ENCODE peak calls at places on chromosomes 3 and 15, in six cellular contexts. S is upper lobe of left lung, Y is HepG2, P is A549, Q is K562, X is GM12878. V is an unnamed sample. For H3K9me3, the result is how much of the 10 kb centered on the place peaks cover.

GRCh38 chr3:41684802-41685740 is 276.8 kb downstream of the ULK4 start:
- ATAC-seq in S (no peak), Q (no peak), P (no peak), Y (no peak), X (no peak), V (no peak)

GRCh38 chr3:49415931-49416601 is 3.8 kb downstream of the TCTA start:
- ATAC-seq in Y (no peak), X (peak), S (no peak), P (no peak), Q (no peak), V (no peak)

GRCh38 chr3:171614318-171614967 is 154.2 kb upstream of the TNIK start:
- ATAC-seq in P (no peak), Y (peak), X (peak), Q (peak), S (no peak), V (no peak)

GRCh38 chr3:189789432-189789831 is 158.2 kb downstream of the TP63 start:
- ATAC-seq in S (no peak), Q (no peak), X (no peak), Y (no peak), P (no peak), V (no peak)

GRCh38 chr15:65612949-65613348 is 2.0 kb upstream of the INTS14 start:
- ATAC-seq in X (no peak), Q (no peak), S (no peak), P (no peak), Y (peak), V (no peak)

GRCh38 chr15:92033723-92034122 is 180.2 kb downstream of the SLCO3A1 start:
- ATAC-seq in Q (no peak), X (no peak), P (no peak), S (peak), Y (no peak), V (no peak)

GRCh38 chr15:52785672-52786406 is 4.3 kb downstream of the ONECUT1 start:
- ATAC-seq in Y (no peak), S (no peak), P (no peak), X (no peak), Q (no peak), V (no peak)

GRCh38 chr3:171556133-171556532 is 95.9 kb upstream of the TNIK start:
- ATAC-seq in P (no peak), Y (no peak), S (no peak), Q (peak), X (peak), V (no peak)

GRCh38 chr3:50912746-50913145 is 238.0 kb downstream of the DOCK3 start:
- ATAC-seq in S (no peak), Q (no peak), Y (no peak), P (no peak), X (no peak), V (no peak)

GRCh38 chr15:101646652-101647051 is 5.5 kb downstream of the TM2D3 start:
- ATAC-seq in X (no peak), Y (no peak), Q (no peak), P (no peak), S (no peak), V (no peak)

GRCh38 chr15:63531586-63531985 is 27.2 kb downstream of the USP3 start:
- ATAC-seq in Y (peak), X (peak), S (peak), P (peak), Q (peak), V (no peak)

GRCh38 chr3:132593241-132593949 is 3.7 kb upstream of the ACKR4 start:
- ATAC-seq in X (no peak), Y (no peak), Q (no peak), S (peak), P (no peak), V (no peak)

GRCh38 chr3:58065700-58066167 is 57.5 kb downstream of the FLNB start:
- ATAC-seq in Y (peak), Q (no peak), X (no peak), S (no peak), P (no peak), V (no peak)

GRCh38 chr3:58858126-58858525 is 191.6 kb upstream of the FAM3D start:
- ATAC-seq in Y (no peak), Q (no peak), X (peak), S (no peak), P (no peak), V (no peak)

GRCh38 chr3:41207355-41207754 is 8.1 kb downstream of the CTNNB1 start:
- ATAC-seq in S (peak), Y (peak), Q (peak), P (no peak), X (peak), V (no peak)

GRCh38 chr15:68576253-68577236 is 2.2 kb upstream of the CORO2B start:
- ATAC-seq in Y (no peak), S (no peak), X (no peak), P (no peak), Q (no peak), V (no peak)

GRCh38 chr3:101811875-101812274 is 32.9 kb downstream of the NXPE3 start:
- ATAC-seq in X (peak), Y (no peak), P (no peak), Q (no peak), S (no peak), V (no peak)

GRCh38 chr15:63483521-63484371 is 20.6 kb upstream of the USP3 start:
- ATAC-seq in P (peak), Y (no peak), X (peak), Q (no peak), S (no peak), V (no peak)

GRCh38 chr3:14988988-14989394 is 41.6 kb downstream of the NR2C2 start:
- ATAC-seq in Q (peak), P (peak), Y (peak), X (peak), S (no peak), V (no peak)

GRCh38 chr3:77362936-77363335 is 323.0 kb downstream of the ROBO2 start:
- ATAC-seq in P (no peak), Y (no peak), X (no peak), S (no peak), Q (no peak), V (no peak)

GRCh38 chr3:166420071-166420470 is 582.8 kb upstream of the BCHE start:
- ATAC-seq in S (no peak), Y (no peak), P (no peak), Q (no peak), X (no peak), V (no peak)

GRCh38 chr3:64344721-64345207 is 119.5 kb upstream of the PRICKLE2 start:
- ATAC-seq in Y (no peak), P (peak), Q (no peak), S (peak), X (no peak), V (peak)

GRCh38 chr3:177144922-177145321 is 52.4 kb downstream of the TBL1XR1 start:
- ATAC-seq in Y (no peak), P (no peak), Q (no peak), X (peak), S (no peak), V (no peak)

GRCh38 chr3:52182203-52182602 is 15.8 kb upstream of the ALAS1 start:
- ATAC-seq in P (no peak), S (no peak), Y (peak), X (no peak), Q (peak), V (peak)

GRCh38 chr15:88215249-88215648 is 41.3 kb downstream of the NTRK3 start:
- ATAC-seq in Y (no peak), Q (no peak), P (no peak), X (no peak), S (no peak), V (no peak)

GRCh38 chr3:136330900-136331299 is 80.8 kb downstream of the PCCB start:
- ATAC-seq in Y (no peak), X (no peak), Q (peak), S (no peak), P (no peak), V (no peak)

GRCh38 chr3:15634671-15635661 is 33.4 kb downstream of the BTD start:
- ATAC-seq in X (no peak), Y (no peak), S (peak), P (no peak), Q (no peak), V (peak)

GRCh38 chr3:124599779-124600693 is 130.2 kb upstream of the UMPS start:
- ATAC-seq in Q (no peak), X (peak), S (no peak), P (no peak), Y (peak), V (no peak)

DNA sequence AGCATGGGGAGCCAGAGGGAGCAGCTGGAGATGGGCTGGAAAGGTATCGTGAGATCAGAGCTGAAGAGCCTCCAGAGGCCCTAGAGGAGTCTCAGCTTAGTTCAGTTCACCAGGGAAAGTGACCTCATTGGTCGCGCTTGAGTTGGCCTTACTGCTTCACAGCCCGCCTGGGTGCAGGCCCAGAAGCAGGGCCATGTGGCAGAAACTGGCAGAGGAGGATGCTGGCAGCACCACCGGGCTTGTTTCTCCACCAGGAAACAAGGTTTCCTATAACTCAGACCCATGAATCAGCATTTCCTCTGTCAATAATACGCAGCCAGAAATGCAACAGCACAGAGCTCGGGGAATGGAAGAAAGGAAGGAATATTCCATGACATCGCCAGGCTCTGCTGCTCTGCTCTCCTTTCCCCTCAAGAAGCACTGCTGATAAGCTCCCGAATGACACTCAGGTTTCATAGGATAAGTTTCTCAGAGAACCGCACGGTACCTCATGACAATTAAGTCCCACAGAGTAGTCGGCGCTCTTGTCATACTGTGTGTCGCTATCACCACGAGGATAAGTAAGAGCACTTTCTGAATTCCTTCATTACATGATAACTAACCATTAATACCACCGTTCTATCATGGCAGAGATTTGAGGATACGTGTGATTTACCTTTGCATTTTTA is 147.1 kb upstream of the LPP start:
- ATAC-seq in S (no peak), P (no peak), X (peak), Q (peak), Y (no peak), V (no peak)
- TF ChIP-seq EP300 in S (no peak), P (no peak), X (no peak), Q (no peak), Y (no peak), V (no peak)

GRCh38 chr3:179071161-179071568 is 444 bp downstream of the ZMAT3 start:
- ATAC-seq in Q (peak), X (peak), S (peak), Y (no peak), P (peak), V (no peak)

GRCh38 chr3:179067291-179067690 is 4.3 kb downstream of the ZMAT3 start:
- ATAC-seq in P (no peak), X (no peak), S (no peak), Q (no peak), Y (peak), V (no peak)

GRCh38 chr3:179067839-179068238 is 3.8 kb downstream of the ZMAT3 start:
- ATAC-seq in Y (no peak), X (no peak), Q (no peak), P (no peak), S (no peak), V (no peak)

GRCh38 chr3:179069762-179070390 is 1.7 kb downstream of the ZMAT3 start:
- ATAC-seq in Y (no peak), S (no peak), Q (no peak), P (no peak), X (no peak), V (no peak)

GRCh38 chr3:179068779-179069530 is 2.7 kb downstream of the ZMAT3 start:
- ATAC-seq in X (peak), Y (no peak), P (no peak), S (no peak), Q (peak), V (no peak)
- H3K4me3 ChIP-seq in X (peak), Y (no peak), P (peak), S (no peak), Q (no peak), V (no peak)

GRCh38 chr3:149843502-149843901 is 30.5 kb downstream of the RNF13 start:
- ATAC-seq in Y (peak), X (no peak), S (no peak), Q (no peak), P (no peak), V (no peak)

GRCh38 chr3:149845570-149846244 is 32.7 kb downstream of the RNF13 start:
- ATAC-seq in X (no peak), Y (peak), P (no peak), S (no peak), Q (no peak), V (no peak)

GRCh38 chr3:149844073-149844472 is 31.1 kb downstream of the RNF13 start:
- ATAC-seq in P (no peak), Y (no peak), S (no peak), Q (no peak), X (no peak), V (no peak)

DNA sequence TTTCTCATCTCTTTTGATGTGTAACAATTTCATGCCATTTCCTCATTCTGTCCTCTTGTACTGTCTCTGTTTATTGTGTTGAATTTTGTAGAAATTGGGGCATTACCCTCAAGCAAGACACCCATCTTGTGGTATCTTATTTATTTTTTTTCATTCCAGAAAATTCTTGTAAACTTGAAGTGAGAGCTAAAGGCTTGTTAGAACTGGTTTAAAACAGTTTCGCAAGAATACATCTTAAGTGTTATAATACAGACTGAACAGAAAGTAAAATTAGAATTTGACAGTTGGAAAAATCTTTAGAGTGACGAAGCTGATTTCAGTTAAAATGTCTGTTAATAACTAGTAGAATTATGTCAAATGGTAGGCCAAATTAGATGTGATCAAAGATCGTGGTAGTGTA is 26.9 kb downstream of the RNF13 start:
- ATAC-seq in X (no peak), Q (no peak), P (no peak), Y (no peak), S (no peak), V (no peak)
- H3K9me3 ChIP-seq in X (under half), Q (under half), P (under half), Y (under half), S (under half), V (under half)

GRCh38 chr3:44974406-44974805 is 1.6 kb downstream of the ZDHHC3 start:
- ATAC-seq in Y (no peak), S (no peak), Q (no peak), P (no peak), X (no peak), V (no peak)

GRCh38 chr3:44981751-44982150 is 5.7 kb downstream of the EXOSC7 start:
- ATAC-seq in X (peak), Y (no peak), Q (peak), S (no peak), P (no peak), V (no peak)

GRCh38 chr3:44981220-44981619 is 5.2 kb downstream of the EXOSC7 start:
- ATAC-seq in X (peak), S (no peak), Q (no peak), Y (no peak), P (no peak), V (no peak)

GRCh38 chr3:44970916-44971490 is 5.0 kb downstream of the ZDHHC3 start:
- ATAC-seq in X (no peak), P (no peak), Q (no peak), S (no peak), Y (no peak), V (no peak)

DNA sequence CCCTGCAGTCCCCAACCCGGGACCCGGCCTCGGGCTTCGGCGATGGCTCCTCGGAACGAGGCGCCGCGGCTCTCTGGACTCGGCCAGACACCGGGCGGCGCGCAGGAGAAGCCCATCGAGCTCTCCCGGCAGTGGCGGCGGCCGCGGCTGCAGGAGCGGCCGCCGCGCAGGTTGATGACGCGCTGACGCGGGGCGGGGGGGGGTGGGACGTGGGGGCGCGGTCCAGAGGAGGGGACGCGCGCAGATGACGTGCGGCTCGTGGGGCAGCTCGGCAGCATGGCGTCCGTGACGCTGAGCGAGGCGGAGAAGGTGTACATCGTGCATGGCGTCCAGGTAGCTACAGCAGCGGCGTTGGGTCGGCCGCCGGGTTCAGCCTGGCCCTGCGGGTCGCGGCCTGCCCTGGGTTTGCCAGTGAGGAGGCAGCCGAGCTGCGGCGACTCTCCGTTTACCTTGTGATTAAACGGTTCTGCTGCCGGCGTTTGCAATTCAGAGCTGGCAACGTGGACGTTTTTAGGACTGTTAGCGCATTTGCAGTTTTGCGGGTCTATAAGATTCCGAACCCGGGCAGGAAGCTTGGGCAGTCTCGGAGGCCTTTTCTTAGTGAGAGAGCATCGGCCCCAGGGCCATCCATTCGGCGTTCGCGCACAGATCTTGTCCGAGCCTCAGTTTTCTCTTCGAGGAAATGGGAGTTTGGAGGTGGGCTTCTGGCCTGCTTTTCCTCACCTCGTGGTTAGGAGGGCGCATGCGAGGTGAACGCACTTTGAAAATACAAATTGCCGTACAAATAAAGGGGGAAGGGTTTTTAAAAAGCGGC is at the start of the genes EXOSC7 and ZDHHC3:
- ATAC-seq in P (peak), S (peak), X (peak), Y (peak), Q (peak), V (peak)
- TF ChIP-seq EP300 in P (no peak), S (no peak), X (no peak), Y (peak), Q (no peak), V (no peak)

DNA sequence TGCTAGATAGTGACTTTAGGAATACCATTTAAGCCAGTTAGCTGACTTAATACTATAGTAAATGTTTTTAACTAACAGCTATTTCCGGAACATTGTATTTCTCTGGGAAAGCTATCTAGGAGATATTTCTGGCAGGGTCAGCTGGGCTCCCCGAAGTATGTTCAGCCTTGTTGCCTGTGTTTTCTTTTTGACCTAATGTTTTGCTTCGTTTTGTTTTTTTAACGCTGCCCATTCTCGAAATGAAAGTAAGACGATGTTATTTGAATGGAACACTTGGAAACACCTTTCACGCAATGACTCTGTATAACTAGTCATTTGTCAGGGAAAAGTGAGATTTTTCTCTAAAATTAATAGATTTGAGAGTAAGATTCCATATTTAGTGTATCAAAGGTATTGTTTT is 702.9 kb upstream of the NAALADL2 start:
- ATAC-seq in P (no peak), S (no peak), X (no peak), Y (no peak), Q (no peak), V (no peak)
- H3K4me3 ChIP-seq in P (no peak), S (no peak), X (no peak), Y (no peak), Q (no peak), V (peak)